ENCODE peak calls at places on chromosome 2, in six cellular contexts. H is T-helper 9 cell, L is left ventricle myocardium inferior, B is heart right ventricle, M is NCI-H2171 treated with DMSO at 0.1 percent for 48 hours, D is trophoblast cell. E is an unnamed sample.

GRCh38 chr2:190718652-190719526 is 70.0 kb downstream of the NAB1 start:
- DNase-seq in B (no peak), H (no peak), M (peak), D (peak), L (peak), E (peak)

GRCh38 chr2:99939135-99939534 is 203.3 kb downstream of the AFF3 start:
- DNase-seq in B (no peak), H (no peak), L (no peak), D (no peak), M (peak), E (no peak)

GRCh38 chr2:36809046-36809445 is 112.5 kb downstream of the VIT start:
- DNase-seq in B (no peak), L (no peak), M (no peak), H (no peak), D (no peak), E (no peak)

GRCh38 chr2:175187378-175187777 is 5.9 kb upstream of the ATP5MC3 start:
- DNase-seq in L (no peak), M (no peak), H (no peak), B (no peak), D (no peak), E (no peak)

GRCh38 chr2:26196683-26197418 is 24.0 kb downstream of the GAREM2 start:
- DNase-seq in B (no peak), D (no peak), H (no peak), L (no peak), M (no peak), E (no peak)

GRCh38 chr2:162838141-162838500 is 446 bp downstream of the KCNH7 start:
- DNase-seq in L (no peak), B (no peak), M (peak), H (no peak), D (no peak), E (no peak)

GRCh38 chr2:106097370-106098000 is 96.6 kb downstream of the UXS1 start:
- DNase-seq in H (no peak), M (peak), L (no peak), D (no peak), B (no peak), E (no peak)

GRCh38 chr2:195672674-195673073 is 15.6 kb downstream of the SLC39A10 start:
- DNase-seq in D (no peak), L (no peak), H (no peak), B (no peak), M (peak), E (no peak)

GRCh38 chr2:240224676-240225075 is 84.2 kb upstream of the OTOS start:
- DNase-seq in M (no peak), D (peak), B (no peak), H (no peak), L (no peak), E (no peak)

GRCh38 chr2:10614940-10615339 is 74.8 kb downstream of the NOL10 start:
- DNase-seq in H (no peak), D (no peak), L (no peak), M (no peak), B (no peak), E (no peak)

GRCh38 chr2:41784496-41784895 is 263.3 kb upstream of the PKDCC start:
- DNase-seq in H (no peak), L (no peak), D (no peak), M (no peak), B (no peak), E (no peak)

GRCh38 chr2:169190197-169190775 is 120.9 kb downstream of the DHRS9 start:
- DNase-seq in D (no peak), L (no peak), H (no peak), M (no peak), B (no peak), E (no peak)

GRCh38 chr2:236981710-236982485 is 103.8 kb upstream of the COPS8 start:
- DNase-seq in M (no peak), D (no peak), H (no peak), L (no peak), B (no peak), E (no peak)

GRCh38 chr2:121999273-121999672 is 243.8 kb downstream of the TSN start:
- DNase-seq in M (peak), D (no peak), B (no peak), L (no peak), H (no peak), E (no peak)

GRCh38 chr2:122873951-122874350 is 1118.5 kb downstream of the TSN start:
- DNase-seq in H (no peak), L (no peak), M (no peak), D (no peak), B (no peak), E (no peak)

GRCh38 chr2:7508220-7508943 is 591.2 kb downstream of the RNF144A start:
- DNase-seq in L (no peak), D (no peak), M (peak), B (no peak), H (no peak), E (no peak)

GRCh38 chr2:204479557-204479956 is 65.7 kb upstream of the PARD3B start:
- DNase-seq in D (peak), L (no peak), M (no peak), B (no peak), H (no peak), E (no peak)

GRCh38 chr2:146579154-146579930 is 1265.5 kb upstream of the ACVR2A start:
- DNase-seq in D (peak), H (no peak), B (no peak), M (peak), L (no peak), E (peak)

GRCh38 chr2:218400930-218401833 is 1.5 kb downstream of the CTDSP1 start:
- DNase-seq in M (no peak), L (peak), H (no peak), B (peak), D (no peak), E (no peak)

GRCh38 chr2:29013046-29013780 is 32.1 kb downstream of the TOGARAM2 start:
- DNase-seq in L (no peak), D (no peak), H (no peak), M (no peak), B (no peak), E (no peak)

GRCh38 chr2:232700154-232700553 is 3.0 kb downstream of the GIGYF2 start:
- DNase-seq in L (no peak), D (no peak), H (no peak), M (no peak), B (no peak), E (no peak)

GRCh38 chr2:238100821-238101771 is 956 bp downstream of the ESPNL start:
- DNase-seq in D (no peak), M (no peak), B (no peak), H (no peak), L (no peak), E (no peak)

GRCh38 chr2:149388120-149388816 is 57.9 kb downstream of the LYPD6 start:
- DNase-seq in D (no peak), H (no peak), B (no peak), M (no peak), L (no peak), E (peak)

GRCh38 chr2:15112216-15112615 is 448.9 kb downstream of the NBAS start:
- DNase-seq in L (no peak), H (no peak), M (peak), B (no peak), D (peak), E (no peak)

GRCh38 chr2:215216806-215217205 is 78.4 kb upstream of the ABCA12 start:
- DNase-seq in B (no peak), M (no peak), H (no peak), D (no peak), L (no peak), E (no peak)

GRCh38 chr2:184596819-184597411 is 1.4 kb upstream of the ZNF804A start:
- DNase-seq in D (peak), B (no peak), M (no peak), H (no peak), L (no peak), E (peak)

GRCh38 chr2:7061921-7062320 is 144.7 kb downstream of the RNF144A start:
- DNase-seq in H (no peak), M (no peak), D (no peak), L (no peak), B (no peak), E (no peak)

GRCh38 chr2:102698369-102699111 is 63.3 kb upstream of the TMEM182 start:
- DNase-seq in L (no peak), D (no peak), M (no peak), H (no peak), B (no peak), E (no peak)

GRCh38 chr2:215847718-215848117 is 165.6 kb downstream of the MREG start:
- DNase-seq in L (no peak), H (no peak), B (no peak), D (no peak), M (no peak), E (no peak)

GRCh38 chr2:114661926-114662670 is 219.7 kb downstream of the DPP10 start:
- DNase-seq in B (peak), D (no peak), M (no peak), L (peak), H (no peak), E (no peak)

GRCh38 chr2:159206736-159207380 is 79.6 kb downstream of the WDSUB1 start:
- DNase-seq in M (no peak), H (no peak), L (no peak), B (no peak), D (peak), E (no peak)

GRCh38 chr2:187711122-187711521 is 156.9 kb upstream of the TFPI start:
- DNase-seq in M (no peak), H (no peak), D (no peak), B (no peak), L (no peak), E (no peak)

GRCh38 chr2:189613077-189613636 is 32.6 kb upstream of the SLC40A1 start:
- DNase-seq in D (peak), H (no peak), L (no peak), B (no peak), M (no peak), E (peak)

GRCh38 chr2:231786177-231786916 is at the start of gene COPS7B:
- DNase-seq in D (peak), H (peak), M (peak), L (peak), B (peak), E (peak)

GRCh38 chr2:84855730-84856129 is 25.2 kb downstream of the TRABD2A start:
- DNase-seq in L (no peak), H (no peak), B (no peak), M (no peak), D (no peak), E (no peak)

GRCh38 chr2:204274991-204275390 is 270.3 kb upstream of the PARD3B start:
- DNase-seq in H (no peak), M (no peak), L (no peak), D (no peak), B (no peak), E (no peak)

GRCh38 chr2:75609937-75610508 is 36.6 kb upstream of the MRPL19 start:
- DNase-seq in H (no peak), B (no peak), D (no peak), M (no peak), L (no peak), E (no peak)

GRCh38 chr2:74436111-74436803 is 5.5 kb downstream of the RTKN start:
- DNase-seq in L (no peak), M (no peak), H (no peak), D (no peak), B (no peak), E (no peak)

E was measured in NCI-H460.